ENCODE peak calls at places on chromosomes 12 and 14, in ten cellular contexts. C, M, F, Y, L, P, E, V, X and Z are unnamed samples.

GRCh38 chr12:90945070-90945649 is 9.8 kb downstream of the CCER1 start:
- DNase-seq in P (peak; percentile 49), L (no peak), C (peak; percentile 21), M (no peak), E (no peak), Y (peak; percentile 57), X (no peak), F (peak; percentile 61), V (no peak), Z (no peak)

GRCh38 chr12:21828779-21829178 is 54.3 kb upstream of the KCNJ8 start:
- DNase-seq in F (peak; percentile 85), Y (no peak), V (no peak), L (no peak), C (no peak), E (no peak), P (peak; percentile 62), X (no peak), M (no peak), Z (no peak)

GRCh38 chr12:63764481-63764880 is 15.2 kb upstream of the RXYLT1 start:
- DNase-seq in P (no peak), E (no peak), Y (no peak), V (no peak), F (no peak), M (no peak), C (no peak), X (no peak), L (no peak), Z (no peak)

GRCh38 chr12:9736931-9737705 is 4.2 kb upstream of the CLECL1 start:
- DNase-seq in C (no peak), P (no peak), M (no peak), X (no peak), L (no peak), V (no peak), Y (no peak), E (no peak), F (no peak), Z (no peak)

GRCh38 chr14:28765907-28766504 is 581 bp upstream of the FOXG1 start:
- DNase-seq in M (no peak), V (no peak), L (no peak), X (no peak), E (peak; percentile 86), F (no peak), Y (peak; percentile 25), P (no peak), C (no peak), Z (no peak)

GRCh38 chr12:17928708-17929366 is 161.2 kb downstream of the RERGL start:
- DNase-seq in L (no peak), C (peak; percentile 75), M (no peak), V (no peak), X (no peak), E (no peak), F (peak; percentile 3), P (peak; percentile 13), Y (peak; percentile 30), Z (no peak)

GRCh38 chr12:124555168-124555928 is 12.1 kb downstream of the NCOR2 start:
- DNase-seq in L (no peak), P (no peak), M (no peak), X (no peak), Y (no peak), C (no peak), V (no peak), E (no peak), F (no peak), Z (no peak)

GRCh38 chr12:64691227-64691792 is 67.9 kb downstream of the GNS start:
- DNase-seq in M (no peak), E (peak; percentile 66), C (no peak), X (no peak), F (no peak), P (no peak), Y (no peak), V (no peak), L (no peak), Z (no peak)

GRCh38 chr14:67569011-67569650 is 30.9 kb downstream of the PIGH start:
- DNase-seq in P (no peak), V (no peak), C (no peak), X (no peak), Y (no peak), L (no peak), E (peak; percentile 74), F (no peak), M (no peak), Z (no peak)

GRCh38 chr14:67569651-67570290 is 30.3 kb downstream of the PIGH start:
- DNase-seq in E (no peak), L (no peak), P (no peak), C (no peak), X (no peak), V (no peak), F (no peak), Y (no peak), M (no peak), Z (no peak)

GRCh38 chr14:67570453-67570852 is 29.6 kb downstream of the PIGH start:
- DNase-seq in X (no peak), F (no peak), M (no peak), E (no peak), L (no peak), P (no peak), Y (no peak), C (no peak), V (no peak), Z (no peak)

GRCh38 chr14:67566908-67567307 is 33.2 kb downstream of the PIGH start:
- DNase-seq in E (no peak), X (no peak), C (no peak), P (no peak), Y (peak; percentile 59), M (no peak), L (no peak), V (no peak), F (peak; percentile 25), Z (no peak)

GRCh38 chr14:67567654-67568053 is 32.4 kb downstream of the PIGH start:
- DNase-seq in Y (peak; percentile 49), F (no peak), X (no peak), C (no peak), V (no peak), P (no peak), E (no peak), L (no peak), M (peak; percentile 76), Z (no peak)
- TF ChIP-seq CTCF in Y (no peak), F (no peak), X (no peak), C (no peak), V (no peak), P (no peak), E (no peak), L (no peak), M (no peak), Z (no peak)

GRCh38 chr12:75853621-75854020 is 178.0 kb downstream of the PHLDA1 start:
- DNase-seq in V (no peak), Y (no peak), C (no peak), E (no peak), F (peak; percentile 27), P (no peak), X (no peak), L (no peak), M (no peak), Z (no peak)

GRCh38 chr12:75852956-75853355 is 178.6 kb downstream of the PHLDA1 start:
- DNase-seq in L (no peak), C (no peak), Y (no peak), M (no peak), V (no peak), F (no peak), X (no peak), P (no peak), E (no peak), Z (no peak)

GRCh38 chr12:75850751-75851462 is 180.7 kb downstream of the PHLDA1 start:
- DNase-seq in P (peak; percentile 84), M (no peak), Y (peak; percentile 38), L (no peak), E (peak; percentile 48), X (no peak), F (peak; percentile 48), V (no peak), C (no peak), Z (no peak)

GRCh38 chr12:75854681-75855309 is 176.8 kb downstream of the PHLDA1 start:
- DNase-seq in C (no peak), Y (no peak), M (no peak), F (peak; percentile 70), P (peak; percentile 35), X (no peak), L (no peak), E (no peak), V (no peak), Z (no peak)

GRCh38 chr12:75852143-75852542 is 179.4 kb downstream of the PHLDA1 start:
- DNase-seq in L (no peak), F (no peak), C (no peak), E (no peak), Y (no peak), V (no peak), P (peak; percentile 48), M (no peak), X (no peak), Z (no peak)
- H3K4me1 ChIP-seq in L (no peaks in the 10 kb centered on the region), F (peaks cover 22% of the 10 kb centered on the region), C (peaks cover 53% of the 10 kb centered on the region), E (no peaks in the 10 kb centered on the region), Y (peaks cover 11% of the 10 kb centered on the region), V (no peaks in the 10 kb centered on the region), P (peaks cover 17% of the 10 kb centered on the region), M (peaks cover 6% of the 10 kb centered on the region), X (no peaks in the 10 kb centered on the region), Z (peaks cover 45% of the 10 kb centered on the region)

GRCh38 chr12:132593521-132593920 is 16.9 kb downstream of the LRCOL1 start:
- DNase-seq in L (peak; percentile 56), E (no peak), C (no peak), M (no peak), F (no peak), V (no peak), P (no peak), X (no peak), Y (no peak), Z (no peak)

GRCh38 chr12:132591107-132591935 is 19.1 kb downstream of the LRCOL1 start:
- DNase-seq in M (no peak), Y (no peak), X (no peak), P (no peak), C (no peak), V (no peak), L (no peak), F (no peak), E (no peak), Z (no peak)

GRCh38 chr12:132593938-132594358 is 16.4 kb downstream of the LRCOL1 start:
- DNase-seq in P (peak; percentile 84), X (no peak), M (peak; percentile 84), E (peak; percentile 94), C (peak; percentile 95), F (peak; percentile 93), V (peak; percentile 79), L (peak; percentile 96), Y (peak; percentile 95), Z (no peak)

GRCh38 chr12:132592261-132592970 is 18.0 kb downstream of the LRCOL1 start:
- DNase-seq in P (no peak), M (no peak), V (no peak), C (no peak), F (no peak), L (peak; percentile 21), X (no peak), Y (no peak), E (no peak), Z (no peak)

DNA sequence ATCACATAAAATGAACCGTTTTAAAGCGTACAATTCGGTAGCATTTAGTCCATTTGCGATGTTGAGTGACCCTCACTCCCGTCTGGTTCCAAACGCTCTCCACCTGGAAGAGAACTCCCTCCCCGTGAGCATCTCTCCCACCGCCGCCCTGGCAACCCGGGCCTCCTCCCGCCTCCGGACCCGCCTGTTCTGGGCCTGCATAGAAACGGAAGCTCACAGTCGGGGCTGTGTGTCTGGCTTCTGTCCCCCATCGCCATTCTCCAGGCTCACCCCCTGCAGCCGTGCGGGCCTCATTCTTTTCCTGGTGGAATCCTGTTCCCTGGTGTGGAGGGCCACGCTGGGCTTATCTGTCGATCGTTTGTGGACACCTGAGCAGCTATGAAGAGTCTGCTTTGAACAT is 17.3 kb downstream of the LRCOL1 start:
- DNase-seq in C (no peak), P (no peak), L (peak; percentile 40), F (no peak), V (no peak), M (no peak), Y (no peak), X (no peak), E (no peak), Z (no peak)
- TF ChIP-seq CTCF in C (no peak), P (no peak), L (no peak), F (no peak), V (no peak), M (no peak), Y (no peak), X (no peak), E (no peak), Z (no peak)

GRCh38 chr14:75361751-75362433 is 65.9 kb upstream of the JDP2 start:
- DNase-seq in V (no peak), P (no peak), F (peak; percentile 6), Y (no peak), L (no peak), C (no peak), M (no peak), X (no peak), E (no peak), Z (no peak)
- H3K4me1 ChIP-seq in V (no peaks in the 10 kb centered on the region), P (peaks cover 4% of the 10 kb centered on the region), F (no peaks in the 10 kb centered on the region), Y (no peaks in the 10 kb centered on the region), L (no peaks in the 10 kb centered on the region), C (no peaks in the 10 kb centered on the region), M (no peaks in the 10 kb centered on the region), X (no peaks in the 10 kb centered on the region), E (no peaks in the 10 kb centered on the region), Z (peaks cover 15% of the 10 kb centered on the region)